ENCODE peak calls at places on chromosome 20, in four cellular contexts. One of them, this sample, is unnamed.

GRCh38 chr20:35981969-35982368 is 13.6 kb downstream of the CNBD2 start:
- DNase-seq in HepG2: no peak
- DNase-seq in IMR-90: no peak
- DNase-seq in K562: no peak
- DNase-seq in this sample: no peak

GRCh38 chr20:50868509-50869495 is 62.4 kb downstream of the ADNP start:
- DNase-seq in IMR-90: peak; percentile 79
- DNase-seq in K562: no peak
- DNase-seq in HepG2: peak; percentile 82
- DNase-seq in this sample: no peak

GRCh38 chr20:11352041-11352440 is 565.7 kb upstream of the BTBD3 start:
- DNase-seq in K562: no peak
- DNase-seq in HepG2: no peak
- DNase-seq in IMR-90: no peak
- DNase-seq in this sample: no peak

GRCh38 chr20:60046860-60047259 is 88.6 kb downstream of the CDH26 start:
- DNase-seq in IMR-90: no peak
- DNase-seq in HepG2: no peak
- DNase-seq in K562: no peak
- DNase-seq in this sample: no peak

GRCh38 chr20:11891081-11891826 is 26.4 kb upstream of the BTBD3 start:
- DNase-seq in HepG2: peak; percentile 80
- DNase-seq in IMR-90: peak; percentile 34
- DNase-seq in K562: peak; percentile 54
- DNase-seq in this sample: peak; percentile 21

GRCh38 chr20:47300071-47300470 is 56.4 kb downstream of the ZMYND8 start:
- DNase-seq in HepG2: no peak
- DNase-seq in IMR-90: peak; percentile 72
- DNase-seq in K562: no peak
- DNase-seq in this sample: no peak

GRCh38 chr20:62953167-62953838 is 794 bp downstream of the SLC17A9 start:
- DNase-seq in IMR-90: no peak
- DNase-seq in K562: no peak
- DNase-seq in HepG2: no peak
- DNase-seq in this sample: no peak

GRCh38 chr20:289693-290080 is 863 bp downstream of the C20orf96 start:
- DNase-seq in K562: no peak
- DNase-seq in IMR-90: no peak
- DNase-seq in HepG2: no peak
- DNase-seq in this sample: no peak

GRCh38 chr20:7207186-7207585 is 439.7 kb downstream of the BMP2 start:
- DNase-seq in HepG2: no peak
- DNase-seq in K562: no peak
- DNase-seq in IMR-90: no peak
- DNase-seq in this sample: no peak

GRCh38 chr20:13735829-13736228 is 48.9 kb downstream of the ESF1 start:
- DNase-seq in K562: no peak
- DNase-seq in HepG2: no peak
- DNase-seq in IMR-90: no peak
- DNase-seq in this sample: no peak

GRCh38 chr20:63612276-63612931 is 14.5 kb downstream of the GMEB2 start:
- DNase-seq in IMR-90: no peak
- DNase-seq in K562: no peak
- DNase-seq in HepG2: no peak
- DNase-seq in this sample: no peak

DNA sequence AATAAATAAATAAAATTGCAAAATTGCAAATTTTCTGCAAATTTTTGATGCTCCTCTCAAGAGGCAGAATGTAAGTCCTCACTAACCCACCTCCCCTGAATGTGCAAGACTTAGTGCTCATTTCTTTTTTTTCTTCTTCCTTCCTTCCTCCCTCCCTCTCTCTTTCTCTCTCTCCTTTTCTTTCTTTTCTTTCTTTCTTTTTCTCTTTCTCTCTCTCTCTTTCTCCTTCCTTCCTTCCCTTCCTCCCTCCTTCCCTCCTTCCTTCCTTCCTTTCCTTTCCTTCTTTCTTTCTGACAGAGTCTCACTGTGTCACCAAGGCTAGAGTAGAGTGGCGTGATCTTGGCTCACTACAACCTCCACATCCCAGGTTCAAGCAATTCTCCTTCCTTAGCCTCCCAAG is 60.1 kb downstream of the ZNF217 start:
- DNase-seq in HepG2: no peak
- DNase-seq in K562: no peak
- DNase-seq in IMR-90: no peak
- DNase-seq in this sample: no peak
- H3K4me2 ChIP-seq in HepG2: no peak overlapping the region
- H3K4me2 ChIP-seq in K562: no peak overlapping the region
- H3K4me2 ChIP-seq in IMR-90: no peak overlapping the region
- H3K4me2 ChIP-seq in this sample: no peak overlapping the region

GRCh38 chr20:18276821-18277220 is 11.5 kb upstream of the ZNF133 start:
- DNase-seq in IMR-90: peak; percentile 71
- DNase-seq in HepG2: peak; percentile 75
- DNase-seq in K562: peak; percentile 23
- DNase-seq in this sample: peak; percentile 78
- TF ChIP-seq MAZ in IMR-90: no peak
- TF ChIP-seq MAZ in HepG2: no peak
- TF ChIP-seq MAZ in K562: no peak
- TF ChIP-seq MAZ in this sample: no peak

GRCh38 chr20:37971561-37972127 is 61.6 kb downstream of the TTI1 start:
- DNase-seq in K562: no peak
- DNase-seq in HepG2: no peak
- DNase-seq in IMR-90: no peak
- DNase-seq in this sample: no peak

GRCh38 chr20:37973059-37973910 is 60.0 kb downstream of the TTI1 start:
- DNase-seq in K562: peak; percentile 28
- DNase-seq in HepG2: no peak
- DNase-seq in IMR-90: no peak
- DNase-seq in this sample: no peak

GRCh38 chr20:37970856-37971245 is 62.4 kb downstream of the TTI1 start:
- DNase-seq in HepG2: no peak
- DNase-seq in K562: no peak
- DNase-seq in IMR-90: no peak
- DNase-seq in this sample: no peak

GRCh38 chr20:37969949-37970855 is 63.1 kb downstream of the TTI1 start:
- DNase-seq in IMR-90: no peak
- DNase-seq in K562: no peak
- DNase-seq in HepG2: no peak
- DNase-seq in this sample: no peak

DNA sequence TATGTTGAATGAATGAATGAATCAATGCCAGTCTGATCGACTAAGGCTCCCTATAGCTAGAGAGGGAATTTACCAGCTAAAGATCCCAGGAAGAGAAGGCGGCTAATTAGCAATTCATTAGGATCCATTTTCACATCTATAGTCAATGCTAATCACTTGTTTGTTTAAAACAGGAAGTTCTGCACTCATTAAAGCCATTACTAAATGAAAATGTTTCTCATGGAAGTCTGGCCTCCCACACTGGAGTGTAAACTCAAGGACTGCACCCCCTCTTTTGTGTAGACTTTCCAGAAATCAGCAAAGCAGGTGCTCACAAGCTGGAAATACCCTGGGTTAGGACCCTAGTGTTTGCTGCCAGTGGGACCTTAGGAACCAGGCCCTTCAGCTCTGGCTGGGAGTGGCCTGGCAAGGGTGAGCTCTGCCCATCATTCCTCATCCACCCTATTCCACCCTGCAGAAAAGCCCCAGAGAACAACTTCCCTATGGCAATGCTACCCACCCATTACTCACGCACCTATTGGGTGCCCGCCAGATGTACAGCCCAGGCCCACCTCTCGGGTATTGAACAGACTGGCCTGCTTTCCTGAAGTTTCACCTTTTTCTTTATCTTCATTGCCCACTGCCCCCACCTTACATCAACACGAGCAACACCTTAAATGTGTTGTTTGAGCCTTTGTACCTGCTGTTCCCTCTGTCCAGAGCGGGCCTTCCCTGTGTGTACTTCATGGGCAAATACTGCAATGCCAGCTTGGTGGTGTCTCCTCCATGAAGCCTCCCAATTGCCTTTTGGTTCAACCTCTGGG is 60.8 kb downstream of the TTI1 start:
- DNase-seq in IMR-90: no peak
- DNase-seq in K562: no peak
- DNase-seq in HepG2: no peak
- DNase-seq in this sample: no peak
- H3K4me2 ChIP-seq in IMR-90: no peak overlapping the region
- H3K4me2 ChIP-seq in K562: peak overlapping the region; percentile 48
- H3K4me2 ChIP-seq in HepG2: no peak overlapping the region
- H3K4me2 ChIP-seq in this sample: no peak overlapping the region

GRCh38 chr20:23335521-23335920 is 15.1 kb upstream of the NXT1 start:
- DNase-seq in HepG2: no peak
- DNase-seq in IMR-90: no peak
- DNase-seq in K562: no peak
- DNase-seq in this sample: no peak

GRCh38 chr20:23331951-23332350 is 18.6 kb upstream of the NXT1 start:
- DNase-seq in HepG2: no peak
- DNase-seq in K562: no peak
- DNase-seq in IMR-90: no peak
- DNase-seq in this sample: no peak

GRCh38 chr20:23334111-23334510 is 16.5 kb upstream of the NXT1 start:
- DNase-seq in K562: no peak
- DNase-seq in HepG2: no peak
- DNase-seq in IMR-90: no peak
- DNase-seq in this sample: no peak

GRCh38 chr20:23331450-23331849 is 19.1 kb upstream of the NXT1 start:
- DNase-seq in K562: no peak
- DNase-seq in IMR-90: no peak
- DNase-seq in HepG2: no peak
- DNase-seq in this sample: no peak

GRCh38 chr20:23332467-23332866 is 18.1 kb upstream of the NXT1 start:
- DNase-seq in IMR-90: no peak
- DNase-seq in K562: no peak
- DNase-seq in HepG2: no peak
- DNase-seq in this sample: no peak
- TF ChIP-seq MAZ in IMR-90: no peak
- TF ChIP-seq MAZ in K562: no peak
- TF ChIP-seq MAZ in HepG2: no peak
- TF ChIP-seq MAZ in this sample: no peak

DNA sequence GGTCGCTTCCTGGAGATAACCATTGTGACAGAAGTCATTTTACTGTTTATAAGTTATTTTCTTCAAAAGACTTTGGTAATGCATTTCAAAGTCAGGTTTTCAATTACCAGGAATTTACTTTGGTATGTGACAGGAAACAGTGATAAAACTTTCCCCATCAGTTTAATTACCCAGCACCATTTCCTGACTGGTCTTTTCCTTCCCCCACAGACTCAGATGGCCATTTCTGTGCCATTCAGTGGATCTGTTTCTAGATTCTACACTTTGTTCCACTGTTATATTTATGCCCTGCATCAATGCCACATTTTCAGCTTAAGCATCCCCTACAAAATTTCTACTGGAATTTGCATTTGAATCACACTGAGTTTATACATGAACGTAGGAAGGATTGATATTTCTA is 16.3 kb downstream of the RRBP1 start:
- DNase-seq in IMR-90: no peak
- DNase-seq in K562: no peak
- DNase-seq in HepG2: no peak
- DNase-seq in this sample: no peak
- H3K4me2 ChIP-seq in IMR-90: no peak overlapping the region
- H3K4me2 ChIP-seq in K562: no peak overlapping the region
- H3K4me2 ChIP-seq in HepG2: no peak overlapping the region
- H3K4me2 ChIP-seq in this sample: no peak overlapping the region

DNA sequence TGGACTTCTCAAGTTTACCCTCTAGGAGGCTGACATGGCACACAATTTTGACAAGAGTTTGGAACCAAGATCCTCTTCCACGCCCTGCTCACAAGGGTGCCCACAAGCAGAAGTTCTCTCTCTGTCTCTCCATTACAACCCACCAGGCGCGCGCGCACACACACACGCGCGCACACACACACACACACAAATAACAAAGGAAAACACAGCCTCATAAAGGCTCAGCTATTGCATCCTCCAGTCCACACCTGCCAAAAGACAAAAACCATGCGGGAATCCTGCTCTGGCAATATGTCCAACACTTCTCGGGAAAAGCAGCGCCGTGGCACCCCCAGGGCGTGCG is 870 bp downstream of the PAK5 start:
- DNase-seq in HepG2: no peak
- DNase-seq in IMR-90: no peak
- DNase-seq in K562: no peak
- DNase-seq in this sample: peak; percentile 10
- TF ChIP-seq MAZ in HepG2: no peak
- TF ChIP-seq MAZ in IMR-90: no peak
- TF ChIP-seq MAZ in K562: no peak
- TF ChIP-seq MAZ in this sample: no peak

GRCh38 chr20:44954198-44954597 is 6.0 kb downstream of the TOMM34 start:
- DNase-seq in IMR-90: no peak
- DNase-seq in HepG2: no peak
- DNase-seq in K562: no peak
- DNase-seq in this sample: no peak

GRCh38 chr20:44955270-44955669 is 4.9 kb downstream of the TOMM34 start:
- DNase-seq in HepG2: no peak
- DNase-seq in K562: no peak
- DNase-seq in IMR-90: no peak
- DNase-seq in this sample: no peak

GRCh38 chr20:44958276-44958675 is 1.9 kb downstream of the TOMM34 start:
- DNase-seq in IMR-90: no peak
- DNase-seq in HepG2: no peak
- DNase-seq in K562: no peak
- DNase-seq in this sample: no peak

GRCh38 chr20:44959082-44959895 is 908 bp downstream of the TOMM34 start:
- DNase-seq in HepG2: peak; percentile 65
- DNase-seq in K562: no peak
- DNase-seq in IMR-90: peak; percentile 86
- DNase-seq in this sample: peak; percentile 32

GRCh38 chr20:44956410-44956809 is 3.8 kb downstream of the TOMM34 start:
- DNase-seq in IMR-90: no peak
- DNase-seq in HepG2: no peak
- DNase-seq in K562: no peak
- DNase-seq in this sample: no peak
- H3K4me2 ChIP-seq in IMR-90: no peak overlapping the region
- H3K4me2 ChIP-seq in HepG2: no peak overlapping the region
- H3K4me2 ChIP-seq in K562: no peak overlapping the region
- H3K4me2 ChIP-seq in this sample: no peak overlapping the region

GRCh38 chr20:58893355-58894151 is 41.0 kb downstream of the GNAS start:
- DNase-seq in K562: no peak
- DNase-seq in HepG2: no peak
- DNase-seq in IMR-90: peak; percentile 34
- DNase-seq in this sample: no peak
- TF ChIP-seq MAZ in K562: no peak
- TF ChIP-seq MAZ in HepG2: no peak
- TF ChIP-seq MAZ in IMR-90: no peak
- TF ChIP-seq MAZ in this sample: no peak